ENCODE peak calls at places on chromosomes 2 and 18, in nine cellular contexts. Q, X, W, Z, J, P, Y, K and L are unnamed samples.

GRCh38 chr2:198304859-198305258 is 500.5 kb downstream of the PLCL1 start:
- DNase-seq in Y (no peak), K (no peak), X (no peak), P (no peak), Q (no peak), W (no peak), Z (no peak), J (no peak), L (no peak)

GRCh38 chr2:105288133-105288532 is 41.4 kb downstream of the TGFBRAP1 start:
- DNase-seq in Y (no peak), J (no peak), P (no peak), K (no peak), Q (no peak), Z (no peak), W (no peak), X (no peak), L (no peak)

GRCh38 chr18:74476154-74476553 is 19.0 kb upstream of the DIPK1C start:
- DNase-seq in Q (no peak), P (no peak), J (peak; percentile 62), Y (no peak), Z (no peak), K (peak; percentile 47), X (peak; percentile 27), W (peak; percentile 37), L (no peak)

GRCh38 chr2:168722592-168722991 is 79.8 kb upstream of the NOSTRIN start:
- DNase-seq in X (peak; percentile 92), P (no peak), W (peak; percentile 35), Q (no peak), Y (no peak), J (no peak), Z (no peak), K (no peak), L (no peak)

GRCh38 chr2:241061275-241061674 is 40.8 kb downstream of the MTERF4 start:
- DNase-seq in Q (no peak), Z (no peak), X (peak; percentile 63), J (no peak), K (no peak), Y (no peak), W (peak; percentile 36), P (no peak), L (no peak)

GRCh38 chr18:62187543-62188378 is 706 bp downstream of the RELCH start:
- DNase-seq in J (peak; percentile 42), K (peak; percentile 22), W (peak; percentile 6), X (peak; percentile 30), Y (no peak), Q (peak; percentile 4), Z (no peak), P (no peak), L (no peak)

GRCh38 chr2:55102056-55102812 is 52.0 kb upstream of the RTN4 start:
- DNase-seq in Y (no peak), Q (no peak), W (no peak), X (peak; percentile 87), K (no peak), J (no peak), P (no peak), Z (no peak), L (no peak)

GRCh38 chr2:231170058-231170457 is 28.4 kb upstream of the ARMC9 start:
- DNase-seq in P (no peak), Z (no peak), K (no peak), Y (no peak), Q (no peak), W (no peak), X (peak; percentile 83), J (no peak), L (no peak)

GRCh38 chr2:96359866-96360265 is 24.3 kb downstream of the NCAPH start:
- DNase-seq in K (no peak), Z (no peak), P (no peak), Q (no peak), X (no peak), W (no peak), Y (no peak), J (no peak), L (no peak)

GRCh38 chr2:79125721-79125985 is 5.4 kb downstream of the REG1A start:
- DNase-seq in K (no peak), P (no peak), Q (no peak), W (no peak), X (no peak), J (peak; percentile 75), Y (no peak), Z (no peak), L (no peak)

GRCh38 chr2:52542297-52542696 is 1225.3 kb upstream of the CHAC2 start:
- DNase-seq in P (no peak), Y (no peak), W (no peak), Q (no peak), X (no peak), J (no peak), K (no peak), Z (no peak), L (no peak)

GRCh38 chr2:109348645-109349554 is 219.9 kb downstream of the SH3RF3 start:
- DNase-seq in P (no peak), Z (no peak), Y (peak; percentile 58), X (no peak), J (no peak), K (no peak), W (no peak), Q (no peak), L (no peak)

GRCh38 chr2:20291106-20291564 is 59.5 kb downstream of the PUM2 start:
- DNase-seq in Q (peak; percentile 91), X (peak; percentile 84), P (peak; percentile 75), Y (peak; percentile 22), K (peak; percentile 86), J (peak; percentile 86), Z (no peak), W (peak; percentile 40), L (no peak)

GRCh38 chr2:66596229-66596628 is 161.3 kb downstream of the MEIS1 start:
- DNase-seq in P (no peak), X (peak; percentile 67), Q (no peak), K (no peak), Y (no peak), Z (no peak), J (no peak), W (no peak), L (no peak)

GRCh38 chr2:72415256-72415655 is 267.6 kb upstream of the CYP26B1 start:
- DNase-seq in J (no peak), W (no peak), Y (no peak), X (peak; percentile 73), Q (no peak), Z (no peak), K (no peak), P (no peak), L (no peak)

GRCh38 chr2:227415538-227416424 is 28.0 kb upstream of the SCYGR1 start:
- DNase-seq in Y (peak; percentile 20), W (peak; percentile 17), X (peak; percentile 67), Z (peak; percentile 80), P (no peak), J (peak; percentile 92), Q (peak; percentile 78), K (no peak), L (no peak)

GRCh38 chr2:3046170-3046865 is 331.3 kb downstream of the EIPR1 start:
- DNase-seq in K (no peak), W (no peak), J (no peak), Q (no peak), Y (no peak), X (no peak), P (no peak), Z (no peak), L (no peak)

GRCh38 chr2:239339726-239340654 is 60.8 kb downstream of the HDAC4 start:
- DNase-seq in P (no peak), X (no peak), K (no peak), W (no peak), J (no peak), Z (no peak), Y (peak; percentile 22), Q (no peak), L (no peak)

DNA sequence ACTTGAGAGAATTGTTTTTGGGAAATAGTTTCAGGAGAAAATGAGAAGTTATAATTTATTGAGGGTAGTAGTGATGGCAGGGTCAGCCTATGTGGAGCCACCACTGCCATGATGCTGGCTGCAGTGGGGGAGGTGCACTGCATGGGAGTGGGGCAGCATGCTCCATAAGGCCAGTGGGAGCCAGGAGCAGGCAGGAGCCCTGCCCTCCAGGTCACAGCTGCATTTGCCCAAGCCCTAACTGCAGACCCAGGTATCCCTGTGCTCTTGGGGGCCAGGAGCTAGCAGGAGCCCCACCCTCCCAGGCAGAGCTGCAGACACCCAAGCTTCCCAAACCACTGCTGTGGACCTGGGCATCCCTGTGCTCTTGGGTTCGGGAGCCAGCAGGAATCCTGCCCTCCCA is 757.3 kb upstream of the CRIM1 start:
- DNase-seq in Q (no peak), W (no peak), K (no peak), Z (no peak), X (no peak), P (no peak), J (no peak), Y (no peak), L (no peak)
- TF ChIP-seq CTCF in Q (no peak), W (no peak), K (no peak), Z (no peak), X (no peak), P (no peak), J (no peak), Y (no peak), L (no peak)

GRCh38 chr18:10301831-10302483 is 152.5 kb upstream of the APCDD1 start:
- DNase-seq in Z (no peak), K (no peak), Y (no peak), P (no peak), X (no peak), Q (no peak), J (no peak), W (no peak), L (no peak)
- TF ChIP-seq CTCF in Z (no peak), K (no peak), Y (no peak), P (no peak), X (no peak), Q (no peak), J (no peak), W (no peak), L (no peak)

DNA sequence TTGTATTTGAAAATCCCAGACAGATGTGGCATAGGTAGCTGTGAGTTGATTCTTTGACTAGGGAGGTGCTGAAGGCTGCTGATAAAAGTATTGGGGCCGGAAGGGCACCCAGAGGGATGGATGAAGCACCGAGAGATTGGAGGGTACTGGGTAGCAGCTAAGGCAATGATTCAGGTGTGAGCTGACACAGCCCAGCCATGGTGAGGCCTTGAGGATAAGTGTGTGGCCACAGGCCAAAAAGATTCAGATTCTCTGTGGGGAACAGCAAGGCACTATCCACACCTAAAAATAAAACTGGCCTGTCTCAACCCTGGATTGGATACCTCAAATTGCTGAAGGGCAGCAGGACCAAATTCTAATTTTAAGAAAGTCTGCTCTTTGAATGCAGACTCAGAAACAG is 35.2 kb downstream of the RDH14 start:
- DNase-seq in P (no peak), Q (no peak), Z (no peak), W (no peak), X (no peak), J (no peak), K (no peak), Y (no peak), L (no peak)
- TF ChIP-seq CTCF in P (no peak), Q (no peak), Z (no peak), W (no peak), X (no peak), J (no peak), K (no peak), Y (no peak), L (no peak)

DNA sequence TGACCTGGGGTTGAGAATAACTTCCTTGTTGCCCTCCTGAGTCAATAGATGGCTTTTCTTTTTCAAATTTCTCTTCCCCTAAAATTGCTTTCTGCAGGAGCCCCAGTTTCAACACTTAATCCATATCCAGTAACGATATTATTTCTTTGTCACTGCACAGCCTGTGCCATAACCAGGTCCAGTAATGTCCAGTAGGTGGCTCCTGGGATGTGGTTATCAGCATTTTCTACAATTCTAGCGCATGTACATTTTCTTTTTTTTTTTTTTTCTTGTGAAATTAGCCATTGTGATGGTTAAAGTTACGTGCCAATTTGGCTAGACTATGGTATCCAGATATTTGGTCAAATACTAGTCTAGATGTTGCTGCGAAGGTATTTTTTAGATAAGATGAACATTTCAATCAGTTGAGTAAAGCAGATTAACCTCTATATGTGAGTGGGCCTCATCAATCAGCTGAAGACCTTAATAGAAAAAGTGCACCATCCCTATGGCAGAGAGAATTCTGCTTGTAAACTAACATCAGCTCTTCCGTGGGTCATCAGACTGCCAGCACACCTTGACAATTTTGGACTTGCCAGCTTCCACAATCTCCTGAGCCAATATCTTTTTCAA is 72.9 kb upstream of the SCG2 start:
- DNase-seq in K (peak; percentile 70), P (peak; percentile 54), J (peak; percentile 58), Z (no peak), W (peak; percentile 13), Q (peak; percentile 70), X (peak; percentile 62), Y (no peak), L (no peak)
- TF ChIP-seq CTCF in K (peak; percentile 97), P (peak; percentile 73), J (peak; percentile 67), Z (no peak), W (no peak), Q (peak; percentile 82), X (peak; percentile 85), Y (no peak), L (no peak)